ENCODE peak calls at places on chromosomes 6 and 20, in four cellular contexts. X is WTC11, Z is HEK293T, M is K562. J is an unnamed sample.

GRCh38 chr20:8388707-8389106 is 256.6 kb downstream of the PLCB1 start:
- DNase-seq in X (no peak), Z (no peak), M (no peak), J (no peak)

GRCh38 chr6:24721461-24722215 is 2.7 kb upstream of the C6orf62 start:
- DNase-seq in X (no peak), Z (no peak), M (no peak), J (no peak)

GRCh38 chr6:87832025-87832825 is 130.2 kb upstream of the AKIRIN2 start:
- DNase-seq in X (no peak), Z (no peak), M (no peak), J (no peak)

GRCh38 chr6:158655569-158656450 is 6.0 kb downstream of the SYTL3 start:
- DNase-seq in X (no peak), Z (no peak), M (no peak), J (no peak)

GRCh38 chr6:89939144-89939543 is 44.9 kb downstream of the GJA10 start:
- DNase-seq in X (no peak), Z (no peak), M (no peak), J (no peak)

GRCh38 chr20:57432874-57433491 is 41.8 kb downstream of the RBM38 start:
- DNase-seq in X (no peak), Z (no peak), M (peak), J (no peak)

GRCh38 chr6:27839303-27840081 is 72.7 kb downstream of the OR2B2 start:
- DNase-seq in X (no peak), Z (peak), M (no peak), J (peak)

GRCh38 chr6:36615018-36615761 is 21.0 kb downstream of the SRSF3 start:
- DNase-seq in X (peak), Z (peak), M (peak), J (peak)

GRCh38 chr20:60117040-60117439 is 158.8 kb downstream of the CDH26 start:
- DNase-seq in X (no peak), Z (no peak), M (no peak), J (no peak)
- TF ChIP-seq ELF4 in X (no peak), Z (no peak), M (no peak), J (no peak)

GRCh38 chr20:63055575-63056235 is 48.9 kb upstream of the BHLHE23 start:
- DNase-seq in X (peak), Z (no peak), M (no peak), J (no peak)
- TF ChIP-seq ELF4 in X (no peak), Z (no peak), M (no peak), J (no peak)

GRCh38 chr6:95431637-95432228 is 145.6 kb upstream of the MANEA start:
- DNase-seq in X (peak), Z (peak), M (peak), J (peak)
- TF ChIP-seq ELF4 in X (no peak), Z (no peak), M (no peak), J (no peak)

GRCh38 chr20:17909745-17910345 is 58.7 kb downstream of the SNX5 start:
- DNase-seq in X (no peak), Z (no peak), M (no peak), J (no peak)

GRCh38 chr20:17914957-17915356 is 53.6 kb downstream of the SNX5 start:
- DNase-seq in X (no peak), Z (no peak), M (no peak), J (no peak)

GRCh38 chr20:17912916-17913315 is 55.7 kb downstream of the SNX5 start:
- DNase-seq in X (no peak), Z (no peak), M (no peak), J (no peak)

GRCh38 chr20:17910828-17911294 is 57.7 kb downstream of the SNX5 start:
- DNase-seq in X (no peak), Z (no peak), M (peak), J (no peak)

GRCh38 chr20:17911927-17912326 is 56.7 kb downstream of the SNX5 start:
- DNase-seq in X (no peak), Z (no peak), M (no peak), J (no peak)
- TF ChIP-seq ELF4 in X (no peak), Z (no peak), M (no peak), J (no peak)

GRCh38 chr20:6611911-6612614 is 155.4 kb upstream of the BMP2 start:
- DNase-seq in X (no peak), Z (no peak), M (no peak), J (peak)
- TF ChIP-seq ELF4 in X (no peak), Z (no peak), M (no peak), J (no peak)

DNA sequence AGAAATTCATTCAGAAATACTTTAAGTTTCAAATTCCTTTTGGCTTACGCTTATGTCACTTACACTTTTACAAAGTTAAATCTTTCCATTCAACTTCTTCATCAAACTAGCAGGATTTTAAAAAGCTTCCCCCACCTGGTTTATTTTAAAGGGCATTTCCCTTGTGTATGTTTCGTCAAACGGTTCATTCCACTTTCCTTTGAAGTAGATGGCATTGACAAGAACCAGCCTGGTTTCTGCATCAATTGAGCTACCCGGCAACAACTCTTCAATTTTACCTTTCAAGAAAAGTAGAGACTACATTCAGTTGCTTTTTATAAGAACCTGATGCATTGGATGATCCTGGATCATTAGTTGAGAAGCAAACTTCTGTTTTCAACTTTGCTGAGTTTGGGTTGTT is 9.8 kb downstream of the SERPINB9 start:
- DNase-seq in X (no peak), Z (no peak), M (no peak), J (no peak)
- TF ChIP-seq ELF4 in X (no peak), Z (no peak), M (no peak), J (no peak)

GRCh38 chr6:138844203-138844602 is 48.3 kb downstream of the ECT2L start:
- DNase-seq in X (no peak), Z (no peak), M (no peak), J (peak)

GRCh38 chr6:138848461-138848860 is 52.6 kb downstream of the ECT2L start:
- DNase-seq in X (no peak), Z (no peak), M (no peak), J (no peak)

DNA sequence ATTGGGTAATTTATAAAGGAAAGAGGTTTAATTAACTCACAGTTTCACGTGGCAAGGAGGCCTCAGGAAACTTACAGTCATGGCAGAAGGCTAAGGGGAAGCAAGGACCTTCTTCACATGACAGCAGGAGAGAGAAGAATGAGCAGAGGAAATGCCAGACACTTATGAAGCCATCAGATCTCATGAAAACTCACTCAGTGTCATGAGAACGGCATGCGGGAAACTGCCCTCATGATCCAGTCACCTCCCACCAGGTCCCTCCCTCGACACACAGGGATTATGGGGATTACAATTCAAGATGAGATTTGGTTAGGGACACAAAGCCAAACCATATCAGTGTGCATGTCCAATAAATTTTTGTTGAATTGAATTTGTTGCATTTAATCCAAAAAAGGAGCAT is 52.0 kb downstream of the ECT2L start:
- DNase-seq in X (no peak), Z (no peak), M (no peak), J (no peak)
- TF ChIP-seq ELF4 in X (no peak), Z (no peak), M (no peak), J (no peak)

GRCh38 chr6:13302291-13302690 is 26.0 kb downstream of the TBC1D7 start:
- DNase-seq in X (no peak), Z (no peak), M (no peak), J (no peak)

GRCh38 chr6:13297391-13297790 is 30.9 kb downstream of the TBC1D7 start:
- DNase-seq in X (no peak), Z (no peak), M (no peak), J (no peak)

GRCh38 chr6:13299403-13299821 is 28.9 kb downstream of the TBC1D7 start:
- DNase-seq in X (no peak), Z (no peak), M (no peak), J (no peak)

GRCh38 chr6:13300649-13301590 is 27.4 kb downstream of the TBC1D7 start:
- DNase-seq in X (no peak), Z (no peak), M (no peak), J (peak)

GRCh38 chr6:13299909-13300308 is 28.4 kb downstream of the TBC1D7 start:
- DNase-seq in X (no peak), Z (no peak), M (no peak), J (no peak)
- TF ChIP-seq ELF4 in X (no peak), Z (no peak), M (no peak), J (no peak)

J was measured in HepG2.